ENCODE peak calls at places on chromosomes 4 and X, in five cellular contexts. E, O, I, R and U are unnamed samples. For H3K4me1, the result is how much of the 10 kb centered on the place peaks cover.

GRCh38 chr4:1500966-1501753 is 94.9 kb upstream of the NKX1-1 start:
- DNase-seq in E (no peak), O (no peak), I (no peak), R (no peak), U (no peak)

GRCh38 chrX:54641530-54641929 is 111.5 kb downstream of the GNL3L start:
- DNase-seq in E (no peak), O (no peak), I (no peak), R (no peak), U (no peak)

GRCh38 chr4:141711211-141711610 is 74.8 kb downstream of the IL15 start:
- DNase-seq in E (no peak), O (no peak), I (peak), R (no peak), U (peak)

GRCh38 chrX:149274516-149275105 is 230.5 kb downstream of the IDS start:
- DNase-seq in E (no peak), O (peak), I (peak), R (no peak), U (peak)

GRCh38 chr4:86015412-86016350 is 344.2 kb downstream of the MAPK10 start:
- DNase-seq in E (no peak), O (no peak), I (peak), R (no peak), U (peak)

GRCh38 chr4:132614682-132615081 is 534.4 kb upstream of the PCDH10 start:
- DNase-seq in E (no peak), O (no peak), I (peak), R (no peak), U (peak)

GRCh38 chrX:140249122-140249521 is 255.7 kb downstream of the SOX3 start:
- DNase-seq in E (no peak), O (no peak), I (no peak), R (no peak), U (no peak)

GRCh38 chr4:168832746-168833575 is 177.1 kb downstream of the CBR4 start:
- DNase-seq in E (no peak), O (peak), I (peak), R (no peak), U (no peak)

GRCh38 chr4:39181520-39181904 is 817 bp upstream of the WDR19 start:
- DNase-seq in E (no peak), O (no peak), I (no peak), R (no peak), U (no peak)

GRCh38 chrX:129737921-129738320 is 858 bp upstream of the XPNPEP2 start:
- DNase-seq in E (no peak), O (no peak), I (peak), R (no peak), U (peak)

GRCh38 chrX:17042046-17042445 is 95.6 kb downstream of the REPS2 start:
- DNase-seq in E (no peak), O (no peak), I (no peak), R (no peak), U (no peak)

GRCh38 chr4:2280531-2281300 is 18.8 kb upstream of the MXD4 start:
- DNase-seq in E (no peak), O (peak), I (no peak), R (no peak), U (no peak)

GRCh38 chrX:14017399-14017798 is 12.3 kb downstream of the GEMIN8 start:
- DNase-seq in E (no peak), O (no peak), I (no peak), R (no peak), U (no peak)

GRCh38 chr4:73770917-73771316 is 30.5 kb downstream of the CXCL8 start:
- DNase-seq in E (peak), O (no peak), I (no peak), R (no peak), U (no peak)

GRCh38 chr4:131459430-131460101 is 1689.5 kb upstream of the PCDH10 start:
- DNase-seq in E (no peak), O (no peak), I (no peak), R (no peak), U (no peak)

GRCh38 chr4:1792832-1793495 is at the start of gene FGFR3:
- DNase-seq in E (peak), O (no peak), I (peak), R (no peak), U (no peak)

GRCh38 chr4:15469402-15470148 is at the start of gene CC2D2A:
- DNase-seq in E (peak), O (no peak), I (peak), R (no peak), U (peak)

DNA sequence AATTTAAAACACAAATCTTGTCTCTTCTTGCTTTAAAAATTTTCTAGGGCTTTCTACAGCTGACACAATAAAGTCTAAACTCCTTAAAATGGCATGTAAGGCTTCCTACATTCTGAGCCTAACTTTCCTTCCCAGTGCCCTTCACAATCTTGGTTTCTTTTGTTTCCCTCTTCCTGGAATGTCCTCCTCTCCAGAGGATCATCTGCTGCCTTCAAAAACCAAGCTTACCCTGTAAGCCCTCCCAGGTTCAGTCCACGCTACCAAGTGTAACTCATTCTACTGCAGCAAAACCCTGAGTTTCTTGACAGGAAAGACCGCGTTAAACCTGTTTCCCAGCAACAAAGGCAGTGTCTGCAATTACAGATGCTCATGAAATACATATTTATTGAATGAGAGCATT is 91.3 kb downstream of the SHISA3 start:
- DNase-seq in E (no peak), O (no peak), I (no peak), R (no peak), U (no peak)
- H3K4me1 ChIP-seq in E (under half), O (under half), I (under half), R (under half), U (under half)

DNA sequence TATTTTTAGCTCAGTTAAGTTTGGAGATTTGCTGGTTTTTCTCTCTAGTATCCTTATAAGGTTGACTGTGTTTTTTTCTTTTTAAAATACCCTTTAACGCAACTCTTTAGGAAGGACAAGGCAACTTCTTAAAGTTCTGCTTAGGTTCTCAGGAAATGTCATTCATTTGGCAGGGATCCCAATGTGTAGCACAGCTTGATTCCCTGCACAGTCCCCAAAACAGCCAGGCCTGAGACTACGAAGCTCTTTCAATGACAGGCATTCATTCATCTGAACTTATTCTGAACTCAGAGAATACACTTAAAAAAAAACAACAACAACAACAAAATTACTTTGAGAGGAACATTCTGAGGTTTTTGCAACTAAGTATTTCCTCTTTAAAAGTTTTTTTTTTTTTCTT is 1765.8 kb downstream of the PCDH7 start:
- DNase-seq in E (no peak), O (no peak), I (no peak), R (no peak), U (no peak)
- H3K4me1 ChIP-seq in E (under half), O (under half), I (under half), R (under half), U (under half)

DNA sequence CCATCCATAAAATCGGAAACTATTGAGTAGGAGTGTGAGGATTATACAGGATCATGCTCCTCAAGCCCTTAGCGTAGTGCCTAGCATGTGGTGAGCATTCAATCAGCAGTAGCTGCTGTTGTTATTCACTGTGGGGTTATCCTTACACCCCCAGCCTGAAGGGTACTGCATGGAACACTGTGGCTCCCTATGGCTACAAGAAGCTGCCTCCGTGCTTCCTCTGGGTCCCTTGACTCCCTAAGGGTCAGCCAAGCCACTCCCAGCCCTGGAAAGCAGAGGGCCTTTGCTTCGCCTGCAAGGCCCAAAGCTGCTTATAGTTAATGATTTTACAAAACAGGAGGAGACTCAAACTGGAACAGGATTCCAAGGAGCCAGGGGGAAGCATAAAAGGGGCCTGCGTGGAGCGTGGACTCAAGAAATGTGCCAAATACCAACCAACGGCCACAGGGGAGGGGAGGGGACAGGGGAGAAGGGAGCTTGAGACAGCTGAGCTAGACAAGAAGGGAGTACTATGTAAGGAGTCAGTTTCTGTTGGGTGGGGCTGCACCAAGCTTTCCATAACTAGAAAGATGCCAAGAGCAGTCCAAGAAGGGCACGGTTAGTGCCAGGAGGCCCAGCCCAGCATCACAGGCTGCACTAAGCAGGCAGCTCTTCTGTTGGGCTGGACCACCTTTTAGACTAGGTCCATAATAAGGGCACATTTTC is 15.9 kb downstream of the SEPTIN6 start:
- DNase-seq in E (no peak), O (no peak), I (no peak), R (no peak), U (no peak)
- H3K4me1 ChIP-seq in E (under half), O (under half), I (under half), R (under half), U (under half)

DNA sequence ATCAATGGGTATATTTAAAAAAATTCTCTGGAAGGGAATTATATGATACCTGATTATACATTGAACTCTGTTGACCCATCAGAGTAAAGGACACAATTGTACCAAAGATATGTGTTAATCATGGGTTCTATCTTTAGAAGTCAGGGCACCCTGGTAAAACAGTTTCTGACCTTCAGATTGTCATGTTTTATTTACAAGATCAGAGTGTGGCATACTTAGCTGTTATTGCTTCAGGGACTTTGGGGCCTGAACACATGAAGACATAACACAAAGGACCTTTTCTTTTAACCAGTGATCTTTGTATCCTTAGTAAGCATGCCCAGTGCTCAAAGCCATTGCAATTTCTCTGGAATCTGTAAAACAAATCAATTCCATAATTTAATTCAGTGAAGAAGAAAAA is 204.8 kb upstream of the RPS6KA3 start:
- DNase-seq in E (no peak), O (no peak), I (no peak), R (no peak), U (no peak)
- H3K4me1 ChIP-seq in E (under half), O (under half), I (under half), R (under half), U (under half)

GRCh38 chrX:88988796-88989195 is 241.8 kb downstream of the CPXCR1 start:
- DNase-seq in E (no peak), O (no peak), I (no peak), R (no peak), U (no peak)
- H3K4me1 ChIP-seq in E (under half), O (under half), I (under half), R (under half), U (under half)

GRCh38 chrX:40746536-40746935 is 11.2 kb upstream of the MED14 start:
- DNase-seq in E (no peak), O (no peak), I (no peak), R (no peak), U (no peak)
- H3K4me1 ChIP-seq in E (under half), O (under half), I (under half), R (under half), U (under half)

GRCh38 chrX:45750639-45751038 is 550.0 kb upstream of the DIPK2B start:
- DNase-seq in E (no peak), O (no peak), I (peak), R (no peak), U (peak)
- H3K4me1 ChIP-seq in E (under half), O (under half), I (half or more), R (half or more), U (half or more)

GRCh38 chr4:54657194-54657555 is 582 bp upstream of the KIT start:
- DNase-seq in E (no peak), O (no peak), I (no peak), R (no peak), U (no peak)
- H3K4me1 ChIP-seq in E (under half), O (under half), I (under half), R (half or more), U (under half)